ENCODE peak calls at places on chromosomes 5 and 9, in five cellular contexts. X, W, Z, D and G are unnamed samples.

GRCh38 chr9:117737721-117738226 is 33.6 kb downstream of the TLR4 start:
- DNase-seq in X (no peak), W (no peak), Z (no peak), D (no peak), G (no peak)

GRCh38 chr9:124438091-124438490 is 12.2 kb upstream of the ADGRD2 start:
- DNase-seq in X (no peak), W (no peak), Z (no peak), D (no peak), G (no peak)

GRCh38 chr5:28077291-28078240 is 1039.2 kb upstream of the CDH9 start:
- DNase-seq in X (no peak), W (no peak), Z (no peak), D (no peak), G (no peak)

GRCh38 chr9:126862461-126862830 is 2.0 kb downstream of the ZBTB34 start:
- DNase-seq in X (no peak), W (no peak), Z (no peak), D (no peak), G (no peak)

GRCh38 chr5:78555870-78556269 is 92.7 kb downstream of the LHFPL2 start:
- DNase-seq in X (no peak), W (no peak), Z (no peak), D (no peak), G (no peak)

GRCh38 chr5:108143581-108143980 is 238.3 kb downstream of the FBXL17 start:
- DNase-seq in X (no peak), W (no peak), Z (no peak), D (no peak), G (peak)

GRCh38 chr5:87733918-87734317 is 321.2 kb upstream of the CCNH start:
- DNase-seq in X (no peak), W (no peak), Z (no peak), D (no peak), G (no peak)

GRCh38 chr5:89421035-89421434 is 538.1 kb upstream of the MEF2C start:
- DNase-seq in X (no peak), W (no peak), Z (no peak), D (no peak), G (no peak)

GRCh38 chr9:16304301-16304700 is 566.2 kb downstream of the BNC2 start:
- DNase-seq in X (no peak), W (no peak), Z (no peak), D (no peak), G (no peak)

GRCh38 chr9:12813960-12814876 is 39.4 kb downstream of the LURAP1L start:
- DNase-seq in X (no peak), W (no peak), Z (peak), D (peak), G (peak)

GRCh38 chr9:137286980-137287383 is 9.5 kb downstream of the TOR4A start:
- DNase-seq in X (no peak), W (peak), Z (peak), D (peak), G (peak)

GRCh38 chr9:10396641-10397040 is 216.2 kb downstream of the PTPRD start:
- DNase-seq in X (no peak), W (no peak), Z (no peak), D (no peak), G (no peak)

GRCh38 chr9:28332648-28333047 is 759.4 kb upstream of the C9orf72 start:
- DNase-seq in X (no peak), W (no peak), Z (no peak), D (no peak), G (no peak)

GRCh38 chr9:107751522-107752235 is 262.1 kb upstream of the KLF4 start:
- DNase-seq in X (no peak), W (no peak), Z (peak), D (peak), G (peak)

GRCh38 chr5:163846512-163846911 is 341.1 kb downstream of the MAT2B start:
- DNase-seq in X (no peak), W (no peak), Z (no peak), D (no peak), G (peak)

GRCh38 chr5:76604838-76605237 is 18.4 kb downstream of the F2RL2 start:
- DNase-seq in X (no peak), W (no peak), Z (peak), D (no peak), G (peak)

GRCh38 chr5:178227138-178227659 is 5.4 kb downstream of the PHYKPL start:
- DNase-seq in X (no peak), W (no peak), Z (no peak), D (no peak), G (peak)

GRCh38 chr5:139683295-139684271 is 35.4 kb downstream of the CXXC5 start:
- DNase-seq in X (no peak), W (no peak), Z (no peak), D (no peak), G (no peak)

GRCh38 chr5:14417232-14417730 is 164.3 kb upstream of the OTULINL start:
- DNase-seq in X (no peak), W (no peak), Z (no peak), D (no peak), G (peak)

GRCh38 chr5:32435416-32435815 is 9.1 kb downstream of the ZFR start:
- DNase-seq in X (no peak), W (no peak), Z (no peak), D (no peak), G (no peak)

GRCh38 chr5:136149891-136150290 is 17.2 kb downstream of the SMAD5 start:
- DNase-seq in X (no peak), W (no peak), Z (no peak), D (no peak), G (no peak)

GRCh38 chr9:127907867-127908659 is 8.7 kb upstream of the ST6GALNAC6 start:
- DNase-seq in X (no peak), W (no peak), Z (no peak), D (no peak), G (no peak)

GRCh38 chr5:96459313-96460109 is 26.5 kb upstream of the PCSK1 start:
- DNase-seq in X (no peak), W (no peak), Z (no peak), D (no peak), G (no peak)

GRCh38 chr9:115127191-115127817 is 9.3 kb upstream of the TNC start:
- DNase-seq in X (no peak), W (no peak), Z (no peak), D (no peak), G (peak)

GRCh38 chr9:136613824-136614371 is 48.8 kb upstream of the EGFL7 start:
- DNase-seq in X (no peak), W (no peak), Z (no peak), D (no peak), G (no peak)

GRCh38 chr5:172429201-172429940 is 25.0 kb downstream of the SH3PXD2B start:
- DNase-seq in X (no peak), W (no peak), Z (no peak), D (no peak), G (peak)

GRCh38 chr5:173887610-173888472 is at the start of gene CPEB4:
- DNase-seq in X (peak), W (peak), Z (peak), D (peak), G (peak)

GRCh38 chr5:169778622-169779596 is 141.8 kb downstream of the DOCK2 start:
- DNase-seq in X (no peak), W (no peak), Z (no peak), D (no peak), G (no peak)

GRCh38 chr9:34047864-34048729 is 590 bp downstream of the UBAP2 start:
- DNase-seq in X (no peak), W (peak), Z (peak), D (peak), G (no peak)

GRCh38 chr5:31291323-31291854 is 97.9 kb downstream of the CDH6 start:
- DNase-seq in X (peak), W (no peak), Z (no peak), D (no peak), G (no peak)

GRCh38 chr9:79734989-79735779 is 163.4 kb downstream of the TLE4 start:
- DNase-seq in X (no peak), W (no peak), Z (no peak), D (no peak), G (no peak)

GRCh38 chr9:95494416-95495371 is 22.1 kb downstream of the PTCH1 start:
- DNase-seq in X (no peak), W (no peak), Z (no peak), D (no peak), G (no peak)

GRCh38 chr5:66247176-66247960 is 103.3 kb downstream of the SREK1 start:
- DNase-seq in X (no peak), W (no peak), Z (peak), D (peak), G (peak)

GRCh38 chr9:91483189-91483691 is 59.6 kb upstream of the NFIL3 start:
- DNase-seq in X (no peak), W (no peak), Z (no peak), D (no peak), G (peak)

GRCh38 chr9:78572266-78572665 is 275.3 kb downstream of the PSAT1 start:
- DNase-seq in X (no peak), W (no peak), Z (no peak), D (no peak), G (no peak)

GRCh38 chr5:62326302-62326701 is 20.3 kb downstream of the KIF2A start:
- DNase-seq in X (no peak), W (no peak), Z (no peak), D (no peak), G (no peak)

GRCh38 chr5:139982157-139982974 is 60.7 kb downstream of the NRG2 start:
- DNase-seq in X (no peak), W (peak), Z (no peak), D (no peak), G (peak)

GRCh38 chr5:93371893-93372292 is 209.1 kb downstream of the NR2F1-AS1 start:
- DNase-seq in X (no peak), W (no peak), Z (no peak), D (no peak), G (no peak)
- TF ChIP-seq CTCF in X (no peak), W (no peak), Z (no peak), D (no peak), G (no peak)

GRCh38 chr5:79971156-79971555 is 19.9 kb downstream of the MTX3 start:
- DNase-seq in X (no peak), W (no peak), Z (no peak), D (no peak), G (peak)

GRCh38 chr5:79976759-79977515 is 14.1 kb downstream of the MTX3 start:
- DNase-seq in X (no peak), W (no peak), Z (no peak), D (no peak), G (peak)

GRCh38 chr5:79975422-79975821 is 15.6 kb downstream of the MTX3 start:
- DNase-seq in X (no peak), W (no peak), Z (no peak), D (no peak), G (no peak)

GRCh38 chr5:79974896-79975295 is 16.2 kb downstream of the MTX3 start:
- DNase-seq in X (no peak), W (no peak), Z (no peak), D (no peak), G (peak)

DNA sequence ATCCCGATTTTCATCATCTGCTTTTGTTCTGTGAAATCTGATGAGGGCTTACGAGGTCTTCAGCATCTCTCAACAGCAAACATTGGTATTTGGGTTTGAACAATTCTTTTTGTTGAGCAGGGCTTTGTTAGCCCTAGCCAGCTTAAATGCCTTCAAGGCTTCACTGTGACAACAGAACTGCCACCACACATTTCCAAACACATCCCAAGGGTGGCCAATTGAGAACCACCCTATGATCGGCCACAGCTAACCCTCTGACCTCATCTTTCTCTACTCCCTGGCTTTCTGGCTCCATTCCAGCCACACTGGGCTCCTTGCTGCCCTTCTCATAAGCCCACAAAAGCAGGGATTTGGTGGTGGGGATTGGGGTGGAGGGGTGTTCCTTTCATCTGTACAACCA is 17.6 kb downstream of the MTX3 start:
- DNase-seq in X (no peak), W (no peak), Z (no peak), D (no peak), G (no peak)
- TF ChIP-seq MAFK in X (no peak), W (no peak), Z (no peak), D (no peak), G (no peak)

GRCh38 chr5:176980818-176981217 is 25.8 kb downstream of the UIMC1 start:
- DNase-seq in X (no peak), W (no peak), Z (no peak), D (no peak), G (no peak)
- TF ChIP-seq CTCF in X (no peak), W (no peak), Z (no peak), D (no peak), G (no peak)

GRCh38 chr9:97752274-97752673 is 55.1 kb upstream of the XPA start:
- DNase-seq in X (no peak), W (no peak), Z (no peak), D (no peak), G (no peak)
- TF ChIP-seq MAFK in X (no peak), W (no peak), Z (no peak), D (no peak), G (no peak)

GRCh38 chr9:86242012-86242411 is 17.4 kb downstream of the C9orf153 start:
- DNase-seq in X (no peak), W (no peak), Z (no peak), D (no peak), G (no peak)

GRCh38 chr9:86241216-86241615 is 18.2 kb downstream of the C9orf153 start:
- DNase-seq in X (no peak), W (no peak), Z (no peak), D (no peak), G (peak)

DNA sequence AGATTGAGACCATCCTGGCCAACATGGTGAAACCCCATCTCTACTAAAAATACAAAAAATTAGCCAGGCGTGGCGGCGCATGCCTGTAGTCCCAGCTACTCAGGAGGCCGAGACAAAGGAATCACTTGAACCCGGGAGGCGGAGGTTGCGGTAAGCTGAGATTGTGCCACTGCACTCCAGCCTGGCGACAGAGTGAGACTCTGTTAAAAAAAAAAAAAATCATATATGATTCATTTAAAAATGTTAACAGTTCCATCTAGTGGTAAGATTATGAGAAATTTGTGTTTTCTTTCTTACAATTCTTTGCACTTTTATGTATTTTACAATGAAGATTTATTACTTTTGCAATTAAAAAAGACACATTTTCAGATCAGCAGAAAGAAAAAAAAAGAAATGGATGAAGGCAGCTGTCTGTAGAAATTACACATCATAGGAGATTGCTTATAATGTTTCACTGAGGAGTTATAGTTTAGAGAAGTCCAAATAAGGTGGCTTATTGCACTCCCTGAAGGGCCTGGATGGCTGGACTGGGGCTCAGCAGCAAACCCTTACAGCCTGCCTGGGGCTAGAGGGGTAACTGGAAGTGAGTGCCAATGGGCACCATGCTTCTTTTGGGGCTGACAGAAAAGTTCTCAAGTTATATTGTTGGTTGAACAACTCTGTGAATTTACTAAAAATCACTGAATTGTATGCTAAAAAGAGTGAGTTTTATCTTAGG is 20.2 kb downstream of the C9orf153 start:
- DNase-seq in X (no peak), W (no peak), Z (no peak), D (no peak), G (no peak)
- TF ChIP-seq CTCF in X (no peak), W (peak), Z (no peak), D (peak), G (no peak)

DNA sequence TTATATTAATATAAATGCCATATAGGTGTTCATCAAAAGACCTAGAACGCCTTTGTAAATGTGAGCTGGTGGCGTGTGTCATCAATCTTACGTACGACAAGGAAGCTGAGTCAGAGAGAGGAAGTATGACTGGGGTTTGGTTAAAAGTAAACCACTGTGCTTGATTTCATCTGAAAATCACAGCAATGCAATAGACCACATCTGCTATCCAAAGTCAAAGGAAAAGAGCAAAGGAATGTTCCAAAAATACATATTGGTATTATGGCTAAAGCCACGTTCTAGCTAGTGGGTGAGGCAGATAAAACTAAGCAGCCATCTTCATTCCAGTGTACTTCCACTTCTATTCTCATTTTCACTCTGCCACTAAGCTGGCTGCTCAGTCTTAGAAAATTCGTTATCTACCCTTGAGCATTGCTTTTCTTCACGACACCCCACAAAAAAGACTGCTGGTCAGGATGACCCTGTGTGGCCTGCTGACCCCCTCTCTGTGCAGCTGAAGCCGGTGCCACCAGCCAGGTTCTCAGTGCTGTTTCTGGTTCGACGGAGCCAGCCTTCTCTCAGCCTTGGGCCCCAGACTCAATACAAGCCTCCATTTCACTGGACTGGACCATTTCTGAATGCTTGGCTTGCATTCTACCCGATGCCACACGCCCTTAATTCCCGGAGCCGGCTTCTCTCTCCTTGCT is 23.8 kb downstream of the SHC3 start:
- DNase-seq in X (no peak), W (no peak), Z (no peak), D (peak), G (peak)
- TF ChIP-seq MAFK in X (no peak), W (no peak), Z (no peak), D (peak), G (peak)

DNA sequence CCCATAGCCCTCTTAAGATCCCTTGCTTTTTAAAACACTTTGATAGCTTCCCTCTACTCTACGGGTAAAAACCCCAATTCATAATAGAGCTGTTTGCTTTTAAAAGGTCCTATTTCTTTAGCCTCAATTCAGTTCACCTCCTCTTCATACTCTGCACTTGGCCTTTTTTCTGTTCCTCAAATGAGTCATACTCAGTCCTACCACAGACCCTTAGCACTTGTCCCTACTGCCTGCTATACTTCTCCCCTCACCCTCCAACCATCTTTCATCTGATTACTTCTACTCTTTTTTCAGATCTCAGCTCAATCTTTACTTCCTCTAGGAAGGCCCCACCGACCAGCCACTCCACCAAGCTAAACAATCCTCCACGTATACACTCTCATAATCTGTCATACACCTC is 2.5 kb downstream of the HDAC3 start:
- DNase-seq in X (no peak), W (no peak), Z (no peak), D (no peak), G (no peak)
- TF ChIP-seq CTCF in X (no peak), W (no peak), Z (no peak), D (no peak), G (no peak)

GRCh38 chr5:146704949-146705665 is 173.4 kb downstream of the PPP2R2B start:
- DNase-seq in X (no peak), W (no peak), Z (no peak), D (no peak), G (no peak)

GRCh38 chr5:146703899-146704298 is 174.7 kb downstream of the PPP2R2B start:
- DNase-seq in X (no peak), W (no peak), Z (no peak), D (no peak), G (no peak)

GRCh38 chr5:146703499-146703898 is 175.1 kb downstream of the PPP2R2B start:
- DNase-seq in X (no peak), W (no peak), Z (no peak), D (no peak), G (no peak)

GRCh38 chr5:146707316-146707715 is 171.2 kb downstream of the PPP2R2B start:
- DNase-seq in X (no peak), W (no peak), Z (no peak), D (no peak), G (no peak)

DNA sequence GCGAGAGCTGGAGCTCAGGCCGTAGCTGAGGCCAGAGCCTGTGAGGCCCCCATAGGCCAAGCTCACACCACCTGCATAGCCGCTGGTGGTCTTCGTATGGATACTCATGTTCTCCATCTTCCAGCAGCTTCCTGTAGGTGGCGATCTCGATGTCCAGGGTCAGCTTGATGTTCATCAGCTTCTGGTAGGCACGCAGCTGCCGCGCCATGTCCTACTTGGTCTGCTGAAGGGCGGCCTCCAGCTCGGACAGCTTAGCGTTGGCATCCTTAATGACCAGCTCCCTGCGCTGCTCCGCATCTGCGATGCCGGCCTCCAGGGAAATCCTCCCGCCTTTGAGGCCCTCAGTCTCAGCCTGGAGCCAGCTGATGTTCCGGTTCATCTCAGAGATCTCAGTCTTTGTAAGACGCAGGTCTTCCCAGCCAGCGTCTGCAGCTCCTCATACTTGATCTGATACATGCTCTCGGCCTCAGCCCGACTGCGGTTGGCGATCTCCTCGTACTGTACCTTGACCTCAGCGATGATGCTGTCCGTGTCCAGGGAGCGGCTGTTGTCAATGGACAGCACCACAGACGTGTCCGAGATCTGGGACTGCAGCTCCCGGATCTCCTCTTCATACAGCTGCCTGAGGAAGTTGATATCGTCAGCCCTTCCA is 172.1 kb downstream of the PPP2R2B start:
- DNase-seq in X (no peak), W (no peak), Z (peak), D (no peak), G (no peak)
- TF ChIP-seq MAFK in X (no peak), W (no peak), Z (no peak), D (no peak), G (no peak)

GRCh38 chr5:2756211-2756746 is 4.8 kb upstream of the IRX2 start:
- DNase-seq in X (no peak), W (no peak), Z (no peak), D (peak), G (peak)
- TF ChIP-seq CTCF in X (no peak), W (no peak), Z (no peak), D (no peak), G (no peak)

GRCh38 chr5:1540166-1540565 is 16.4 kb upstream of the LPCAT1 start:
- DNase-seq in X (no peak), W (no peak), Z (no peak), D (no peak), G (no peak)
- TF ChIP-seq MAFK in X (no peak), W (no peak), Z (no peak), D (no peak), G (no peak)